ENCODE peak calls at places on chromosomes 13 and 19, in nine cellular contexts. H is spleen, D is GM12878, X is transverse colon, B is HepG2, P is Panc1, C is suprapubic skin, Q is GM23338, N is HCT116. E is an unnamed sample.

GRCh38 chr19:42455621-42456081 is 12.9 kb upstream of the CXCL17 start:
- DNase-seq in C (no peak), Q (no peak), N (peak), H (no peak), D (no peak), B (no peak), P (no peak), X (peak), E (no peak)

GRCh38 chr13:29589234-29589633 is 6.3 kb downstream of the SLC7A1 start:
- DNase-seq in N (no peak), B (no peak), P (no peak), D (no peak), C (no peak), H (no peak), Q (no peak), X (no peak), E (no peak)

GRCh38 chr13:40064154-40064713 is 408.8 kb downstream of the COG6 start:
- DNase-seq in X (no peak), N (no peak), Q (no peak), D (no peak), B (peak), H (no peak), P (no peak), C (no peak), E (no peak)

GRCh38 chr19:3065675-3066357 is 3.5 kb upstream of the TLE5 start:
- DNase-seq in P (no peak), B (peak), C (no peak), X (peak), D (peak), N (no peak), H (peak), Q (no peak), E (no peak)

GRCh38 chr19:11418518-11419506 is at the start of gene RGL3:
- DNase-seq in D (no peak), P (no peak), X (peak), H (peak), N (no peak), B (no peak), Q (peak), C (no peak), E (no peak)

GRCh38 chr19:16078311-16078758 is 2.0 kb downstream of the TPM4 start:
- DNase-seq in C (peak), Q (no peak), H (peak), N (no peak), D (no peak), B (no peak), P (no peak), X (peak), E (peak)

GRCh38 chr19:42268704-42269517 is at the start of gene CIC:
- DNase-seq in H (peak), X (peak), N (peak), P (peak), Q (peak), C (peak), B (peak), D (peak), E (peak)

GRCh38 chr19:33686246-33686645 is 64.5 kb downstream of the CHST8 start:
- DNase-seq in H (peak), C (no peak), P (no peak), X (no peak), Q (no peak), D (no peak), N (no peak), B (no peak), E (peak)

GRCh38 chr13:75326173-75327131 is 155.5 kb downstream of the TBC1D4 start:
- DNase-seq in B (no peak), N (no peak), H (peak), X (no peak), Q (no peak), C (no peak), P (no peak), D (no peak), E (no peak)

GRCh38 chr19:38001158-38001781 is 94.3 kb downstream of the SIPA1L3 start:
- DNase-seq in C (no peak), P (no peak), H (no peak), N (no peak), B (no peak), Q (no peak), D (no peak), X (no peak), E (no peak)

GRCh38 chr19:38004100-38004504 is 97.1 kb downstream of the SIPA1L3 start:
- DNase-seq in P (no peak), C (no peak), Q (no peak), N (no peak), X (no peak), D (no peak), B (no peak), H (no peak), E (no peak)

GRCh38 chr19:38005224-38005614 is 98.2 kb downstream of the SIPA1L3 start:
- DNase-seq in X (no peak), B (no peak), Q (no peak), C (peak), H (no peak), P (no peak), D (no peak), N (no peak), E (no peak)

GRCh38 chr19:38004505-38005223 is 97.7 kb downstream of the SIPA1L3 start:
- DNase-seq in H (no peak), X (peak), Q (peak), B (peak), C (peak), D (peak), N (peak), P (peak), E (peak)

GRCh38 chr19:38003427-38004099 is 96.6 kb downstream of the SIPA1L3 start:
- DNase-seq in C (peak), P (no peak), D (peak), H (peak), B (no peak), N (no peak), X (peak), Q (peak), E (peak)
- TF ChIP-seq POLR2AphosphoS5 in C (no peak), P (no peak), D (no peak), H (peak), B (no peak), N (peak), X (no peak), Q (peak), E (peak)

GRCh38 chr19:21101511-21102242 is 19.7 kb downstream of the ZNF714 start:
- DNase-seq in D (no peak), P (no peak), C (no peak), X (no peak), Q (no peak), N (no peak), B (no peak), H (no peak), E (no peak)
- H3K27ac ChIP-seq in D (no peak), P (no peak), C (no peak), X (no peak), Q (no peak), N (no peak), B (no peak), H (no peak), E (no peak)

DNA sequence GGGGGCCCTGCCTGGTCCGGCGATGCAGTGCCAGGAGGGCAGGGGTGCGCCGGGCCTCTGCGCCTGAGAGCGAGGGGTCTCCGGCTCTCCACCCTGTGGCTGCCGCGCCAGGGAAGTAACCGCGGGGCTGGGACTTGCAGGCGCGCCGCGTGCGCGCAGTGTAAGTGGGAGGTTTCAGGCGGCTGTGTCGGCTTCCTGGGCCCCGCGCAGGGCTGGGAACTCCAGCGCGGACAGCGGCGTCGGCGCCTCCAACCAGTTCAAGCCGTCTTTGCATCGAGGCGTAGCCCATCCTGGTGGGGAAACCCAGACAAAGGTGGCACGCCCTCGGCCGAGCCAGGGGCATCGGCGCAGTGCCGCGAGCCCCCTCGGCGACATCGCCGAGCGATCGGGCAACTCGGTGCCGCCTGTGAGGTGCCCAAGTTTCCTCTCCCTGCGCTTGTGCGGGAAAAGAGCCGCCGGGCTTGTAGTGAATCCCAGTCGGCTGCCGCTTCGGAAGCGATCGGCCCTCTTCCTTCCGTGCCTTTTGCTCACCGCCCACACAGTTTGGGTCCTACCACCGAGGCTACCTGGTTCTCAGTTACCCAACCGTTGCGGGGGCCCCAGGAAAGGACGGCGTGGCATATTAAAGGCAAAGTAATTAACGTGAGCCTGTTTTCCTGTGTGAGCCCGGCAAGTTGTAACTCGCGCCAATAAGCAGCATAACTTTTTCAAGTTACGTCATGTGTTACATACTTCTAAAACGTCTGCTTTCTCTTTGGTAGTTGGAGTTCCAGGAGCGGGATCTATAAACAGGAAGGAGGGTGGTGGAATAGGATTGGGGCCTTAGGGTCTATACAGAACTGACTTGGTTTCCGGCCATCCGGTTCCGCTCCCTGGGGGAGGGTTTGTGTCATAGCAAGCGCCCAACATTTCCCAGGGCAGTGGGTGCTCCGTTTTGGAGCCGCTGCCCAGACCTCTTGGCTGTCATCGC is 1.2 kb downstream of the LRCH1 start:
- DNase-seq in X (peak), C (peak), B (peak), D (no peak), N (peak), H (peak), Q (peak), P (no peak), E (peak)
- TF ChIP-seq POLR2AphosphoS5 in X (peak), C (peak), B (peak), D (peak), N (peak), H (peak), Q (no peak), P (no peak), E (no peak)

DNA sequence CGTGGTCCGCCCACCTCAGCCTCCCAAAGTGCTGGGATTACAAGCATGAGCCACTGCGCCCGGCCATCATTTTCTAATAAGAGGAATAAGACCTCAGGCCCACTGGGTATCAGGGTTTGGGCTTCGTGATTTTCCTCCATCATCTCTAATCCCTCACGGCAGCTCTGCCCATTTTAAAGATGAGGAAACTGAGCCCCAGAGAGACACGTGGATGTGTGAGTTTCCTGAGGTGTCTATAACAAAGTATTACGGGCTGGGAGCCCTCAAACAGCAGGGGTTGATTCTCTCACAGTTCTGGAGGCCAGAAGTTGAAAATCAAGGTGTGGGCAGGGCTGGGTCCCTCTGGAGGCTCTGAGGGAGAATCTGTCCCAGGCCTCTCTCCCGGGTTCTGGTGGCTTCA is 33.7 kb downstream of the MYO9B start:
- DNase-seq in D (no peak), C (no peak), N (no peak), X (no peak), B (no peak), Q (no peak), H (no peak), P (no peak), E (no peak)
- H3K27ac ChIP-seq in D (peak), C (peak), N (no peak), X (peak), B (no peak), Q (peak), H (peak), P (no peak), E (peak)

GRCh38 chr13:33126909-33127607 is 110.8 kb downstream of the KL start:
- DNase-seq in X (no peak), B (no peak), C (peak), P (no peak), D (no peak), N (no peak), Q (no peak), H (no peak), E (no peak)

GRCh38 chr13:33129094-33129832 is 113.0 kb downstream of the KL start:
- DNase-seq in B (no peak), C (no peak), Q (no peak), X (no peak), H (no peak), D (no peak), N (no peak), P (no peak), E (no peak)

GRCh38 chr13:33123066-33123940 is 107.1 kb downstream of the KL start:
- DNase-seq in B (peak), H (no peak), P (no peak), C (peak), D (no peak), X (no peak), Q (peak), N (no peak), E (no peak)

GRCh38 chr13:33128134-33128533 is 111.9 kb downstream of the KL start:
- DNase-seq in P (no peak), B (no peak), C (no peak), N (no peak), D (no peak), X (no peak), H (no peak), Q (no peak), E (no peak)

GRCh38 chr13:33125821-33126570 is 109.8 kb downstream of the KL start:
- DNase-seq in P (peak), N (peak), Q (peak), B (peak), X (no peak), D (no peak), C (peak), H (no peak), E (no peak)
- TF ChIP-seq POLR2AphosphoS5 in P (peak), N (peak), Q (no peak), B (no peak), X (peak), D (no peak), C (peak), H (peak), E (peak)

E was measured in breast epithelium.